ENCODE peak calls at places on chromosomes 2 and 18, in five cellular contexts. One of them, this sample, is unnamed. For H3K4me1, the result is how much of the 10 kb centered on the place peaks cover.

GRCh38 chr2:240182001-240182400 is 41.5 kb upstream of the OTOS start:
- DNase-seq in astrocyte: no peak
- DNase-seq in PC-9: no peak
- DNase-seq in K562: no peak
- DNase-seq in GM23338: no peak
- DNase-seq in this sample: no peak

GRCh38 chr2:169716229-169716886 is 17.3 kb upstream of the KLHL23 start:
- DNase-seq in astrocyte: peak
- DNase-seq in PC-9: no peak
- DNase-seq in K562: peak
- DNase-seq in GM23338: no peak
- DNase-seq in this sample: no peak

GRCh38 chr2:106859498-106859897 is 26.5 kb downstream of the ST6GAL2 start:
- DNase-seq in astrocyte: no peak
- DNase-seq in PC-9: no peak
- DNase-seq in K562: no peak
- DNase-seq in GM23338: peak
- DNase-seq in this sample: no peak

GRCh38 chr18:28916436-28916835 is 739.5 kb upstream of the CDH2 start:
- DNase-seq in astrocyte: peak
- DNase-seq in PC-9: no peak
- DNase-seq in K562: no peak
- DNase-seq in GM23338: no peak
- DNase-seq in this sample: no peak

GRCh38 chr2:159169187-159169586 is 117.3 kb downstream of the WDSUB1 start:
- DNase-seq in astrocyte: peak
- DNase-seq in PC-9: no peak
- DNase-seq in K562: no peak
- DNase-seq in GM23338: no peak
- DNase-seq in this sample: no peak

GRCh38 chr2:86037141-86037794 is 68.4 kb downstream of the POLR1A start:
- DNase-seq in astrocyte: peak
- DNase-seq in PC-9: no peak
- DNase-seq in K562: no peak
- DNase-seq in GM23338: no peak
- DNase-seq in this sample: no peak

GRCh38 chr2:68645523-68645922 is 2.1 kb downstream of the PROKR1 start:
- DNase-seq in astrocyte: peak
- DNase-seq in PC-9: no peak
- DNase-seq in K562: no peak
- DNase-seq in GM23338: no peak
- DNase-seq in this sample: no peak

GRCh38 chr2:182744490-182744889 is 28.4 kb downstream of the DNAJC10 start:
- DNase-seq in astrocyte: peak
- DNase-seq in PC-9: no peak
- DNase-seq in K562: no peak
- DNase-seq in GM23338: no peak
- DNase-seq in this sample: no peak

GRCh38 chr2:64750001-64750816 is 96.5 kb upstream of the SERTAD2 start:
- DNase-seq in astrocyte: peak
- DNase-seq in PC-9: peak
- DNase-seq in K562: peak
- DNase-seq in GM23338: peak
- DNase-seq in this sample: peak

DNA sequence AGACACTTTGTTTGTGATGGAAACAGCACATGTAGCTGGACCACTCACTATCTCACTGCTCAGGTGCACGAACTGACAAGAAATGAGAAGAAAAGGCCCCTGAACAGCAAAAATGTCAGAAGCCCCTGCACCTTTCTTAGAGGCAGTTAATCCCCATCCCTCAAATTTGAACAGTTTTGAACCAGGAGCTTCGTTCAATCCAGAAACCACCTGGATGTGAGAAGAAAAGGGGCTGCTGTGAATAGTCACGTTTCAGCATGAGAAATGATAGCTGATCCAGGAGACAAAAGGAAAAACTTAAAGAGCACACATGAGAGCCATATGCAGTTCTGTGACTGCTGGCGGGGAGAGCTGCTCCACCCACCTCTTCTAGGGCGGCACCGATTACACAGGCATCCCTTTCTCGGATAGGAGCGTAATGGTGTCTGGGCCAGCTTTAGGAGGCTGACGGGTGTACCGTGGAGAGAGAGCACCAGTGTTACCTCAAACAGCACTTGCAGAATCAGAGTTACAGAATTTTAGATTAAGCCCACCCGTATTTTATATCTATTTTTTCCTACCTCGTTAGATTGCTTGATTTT is 117.0 kb upstream of the EML6 start:
- DNase-seq in astrocyte: no peak
- DNase-seq in PC-9: no peak
- DNase-seq in K562: no peak
- DNase-seq in GM23338: no peak
- DNase-seq in this sample: peak
- H3K4me1 ChIP-seq in astrocyte: under half
- H3K4me1 ChIP-seq in PC-9: under half
- H3K4me1 ChIP-seq in K562: under half
- H3K4me1 ChIP-seq in GM23338: half or more
- H3K4me1 ChIP-seq in this sample: half or more

GRCh38 chr2:224884188-224884587 is 158.1 kb downstream of the DOCK10 start:
- DNase-seq in astrocyte: peak
- DNase-seq in PC-9: no peak
- DNase-seq in K562: no peak
- DNase-seq in GM23338: no peak
- DNase-seq in this sample: no peak

GRCh38 chr2:224885836-224886547 is 156.3 kb downstream of the DOCK10 start:
- DNase-seq in astrocyte: peak
- DNase-seq in PC-9: no peak
- DNase-seq in K562: no peak
- DNase-seq in GM23338: no peak
- DNase-seq in this sample: no peak

GRCh38 chr2:224887159-224887558 is 155.1 kb downstream of the DOCK10 start:
- DNase-seq in astrocyte: peak
- DNase-seq in PC-9: no peak
- DNase-seq in K562: no peak
- DNase-seq in GM23338: no peak
- DNase-seq in this sample: no peak

GRCh38 chr2:224883700-224884099 is 158.6 kb downstream of the DOCK10 start:
- DNase-seq in astrocyte: no peak
- DNase-seq in PC-9: no peak
- DNase-seq in K562: no peak
- DNase-seq in GM23338: no peak
- DNase-seq in this sample: no peak

DNA sequence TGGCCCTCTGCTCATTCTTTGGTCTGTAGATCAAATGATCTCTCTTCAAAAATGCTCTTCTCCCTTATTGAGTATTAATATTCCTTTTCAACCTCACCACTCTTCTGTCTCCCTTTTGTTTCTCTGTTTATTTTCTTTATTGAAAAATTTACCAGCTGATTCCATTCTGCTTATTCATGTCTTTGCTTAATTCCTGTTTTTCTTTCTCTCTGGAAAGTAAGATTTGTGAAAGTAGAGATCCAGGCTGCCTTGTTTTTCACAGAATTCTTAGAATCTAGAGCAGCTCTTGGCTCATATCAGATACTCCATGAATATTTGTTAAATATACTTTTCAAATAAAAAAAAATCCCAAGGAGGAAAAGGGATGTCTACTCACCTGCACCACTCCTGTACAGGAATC is 157.0 kb downstream of the DOCK10 start:
- DNase-seq in astrocyte: no peak
- DNase-seq in PC-9: no peak
- DNase-seq in K562: no peak
- DNase-seq in GM23338: no peak
- DNase-seq in this sample: no peak
- H3K4me3 ChIP-seq in astrocyte: no peak
- H3K4me3 ChIP-seq in PC-9: no peak
- H3K4me3 ChIP-seq in K562: no peak
- H3K4me3 ChIP-seq in GM23338: no peak
- H3K4me3 ChIP-seq in this sample: no peak

GRCh38 chr2:122191331-122191730 is 435.9 kb downstream of the TSN start:
- DNase-seq in astrocyte: no peak
- DNase-seq in PC-9: peak
- DNase-seq in K562: peak
- DNase-seq in GM23338: peak
- DNase-seq in this sample: no peak
- TF ChIP-seq CTCF in astrocyte: peak
- TF ChIP-seq CTCF in PC-9: peak
- TF ChIP-seq CTCF in K562: peak
- TF ChIP-seq CTCF in GM23338: peak
- TF ChIP-seq CTCF in this sample: no peak

DNA sequence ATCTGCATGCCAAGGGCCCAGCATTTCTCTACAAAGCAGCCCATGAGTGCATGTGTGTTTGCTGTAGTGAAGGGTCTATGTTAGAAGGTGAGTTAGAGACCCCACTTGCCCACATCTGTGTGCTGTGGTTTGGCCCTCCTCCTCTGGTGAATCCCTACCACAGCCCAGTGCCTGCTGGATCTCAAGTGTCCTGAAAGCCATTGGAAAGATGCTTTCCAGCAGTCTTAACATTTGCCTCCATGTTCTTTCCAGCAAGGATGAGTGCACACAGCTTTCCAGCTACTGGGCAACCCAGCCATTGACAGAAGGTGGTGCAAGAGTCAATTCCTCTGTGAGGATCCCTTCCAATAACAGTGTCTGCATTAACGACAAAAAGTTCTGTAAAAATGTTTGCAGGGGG is 13.6 kb downstream of the CRIM1 start:
- DNase-seq in astrocyte: no peak
- DNase-seq in PC-9: no peak
- DNase-seq in K562: no peak
- DNase-seq in GM23338: no peak
- DNase-seq in this sample: no peak
- H3K4me1 ChIP-seq in astrocyte: half or more
- H3K4me1 ChIP-seq in PC-9: half or more
- H3K4me1 ChIP-seq in K562: under half
- H3K4me1 ChIP-seq in GM23338: half or more
- H3K4me1 ChIP-seq in this sample: under half